ENCODE peak calls at places on chromosomes 16 and 17, in five cellular contexts. N, A, C, P and M are unnamed samples.

GRCh38 chr16:48365030-48365600 is 20.1 kb downstream of the SIAH1 start:
- DNase-seq in N (no peak), A (no peak), C (no peak), P (no peak), M (no peak)

GRCh38 chr17:8859029-8859803 is 8.3 kb downstream of the PIK3R6 start:
- DNase-seq in N (no peak), A (peak; percentile 54), C (no peak), P (no peak), M (no peak)

GRCh38 chr16:84207869-84208268 is 16.9 kb downstream of the ADAD2 start:
- DNase-seq in N (no peak), A (peak; percentile 63), C (no peak), P (no peak), M (no peak)

GRCh38 chr16:80671281-80671849 is 130.6 kb downstream of the DYNLRB2 start:
- DNase-seq in N (no peak), A (no peak), C (no peak), P (peak; percentile 46), M (no peak)

GRCh38 chr17:82949361-82949760 is 109.5 kb upstream of the ZNF750 start:
- DNase-seq in N (no peak), A (no peak), C (no peak), P (no peak), M (no peak)

GRCh38 chr17:41935641-41936040 is 5.2 kb downstream of the ODAD4 start:
- DNase-seq in N (no peak), A (no peak), C (no peak), P (no peak), M (no peak)

GRCh38 chr16:23874613-23875294 is 39.0 kb downstream of the PRKCB start:
- DNase-seq in N (no peak), A (no peak), C (no peak), P (no peak), M (no peak)

GRCh38 chr16:11059588-11059987 is 115.2 kb downstream of the CLEC16A start:
- DNase-seq in N (no peak), A (no peak), C (no peak), P (no peak), M (no peak)

GRCh38 chr17:63446218-63446980 is at the start of gene CYB561:
- DNase-seq in N (peak; percentile 85), A (no peak), C (peak; percentile 72), P (peak; percentile 95), M (no peak)

GRCh38 chr17:75878174-75878998 is at the start of gene TRIM47:
- DNase-seq in N (peak; percentile 52), A (peak; percentile 87), C (no peak), P (peak; percentile 60), M (no peak)

GRCh38 chr17:44599298-44600175 is 42.3 kb downstream of the FZD2 start:
- DNase-seq in N (peak; percentile 47), A (peak; percentile 86), C (no peak), P (no peak), M (peak; percentile 76)

GRCh38 chr17:31739300-31739699 is 119.7 kb downstream of the COPRS start:
- DNase-seq in N (no peak), A (no peak), C (no peak), P (no peak), M (peak; percentile 57)

GRCh38 chr16:17921357-17921978 is 415.1 kb downstream of the NPIPA8 start:
- DNase-seq in N (peak; percentile 13), A (peak; percentile 81), C (peak; percentile 24), P (peak; percentile 61), M (no peak)

GRCh38 chr17:49193513-49194296 is 16.7 kb downstream of the GNGT2 start:
- DNase-seq in N (peak; percentile 20), A (peak; percentile 86), C (peak; percentile 16), P (peak; percentile 54), M (peak; percentile 51)

GRCh38 chr17:57432507-57433277 is 176.4 kb downstream of the MSI2 start:
- DNase-seq in N (no peak), A (peak; percentile 72), C (no peak), P (no peak), M (no peak)

GRCh38 chr16:7405166-7405565 is 72.5 kb downstream of the RBFOX1 start:
- DNase-seq in N (no peak), A (peak; percentile 83), C (no peak), P (no peak), M (no peak)

GRCh38 chr17:32142857-32143524 is 689 bp downstream of the RHOT1 start:
- DNase-seq in N (peak; percentile 40), A (peak; percentile 96), C (no peak), P (peak; percentile 39), M (peak; percentile 36)

GRCh38 chr17:42112552-42113176 is at the start of gene DHX58:
- DNase-seq in N (peak; percentile 70), A (no peak), C (peak; percentile 79), P (peak; percentile 93), M (peak; percentile 50)

GRCh38 chr16:67672306-67672705 is 5.7 kb downstream of the C16orf86 start:
- DNase-seq in N (no peak), A (peak; percentile 58), C (no peak), P (no peak), M (no peak)

GRCh38 chr16:81652798-81653505 is 126.1 kb upstream of the PLCG2 start:
- DNase-seq in N (no peak), A (peak; percentile 57), C (no peak), P (peak; percentile 71), M (no peak)

GRCh38 chr17:66450008-66450856 is 147.8 kb downstream of the PRKCA start:
- DNase-seq in N (no peak), A (peak; percentile 76), C (no peak), P (no peak), M (no peak)

GRCh38 chr17:82443465-82444283 is 6.9 kb downstream of the CYBC1 start:
- DNase-seq in N (no peak), A (no peak), C (no peak), P (no peak), M (no peak)

GRCh38 chr17:17732892-17733670 is 51.8 kb downstream of the RAI1 start:
- DNase-seq in N (no peak), A (no peak), C (no peak), P (no peak), M (peak; percentile 50)

GRCh38 chr17:31811021-31811565 is 48.0 kb downstream of the COPRS start:
- DNase-seq in N (no peak), A (no peak), C (no peak), P (no peak), M (no peak)

GRCh38 chr17:79793924-79794304 is 3.0 kb downstream of the CBX8 start:
- DNase-seq in N (no peak), A (peak; percentile 94), C (no peak), P (no peak), M (no peak)

GRCh38 chr16:87196229-87196628 is 121.0 kb downstream of the C16orf95 start:
- DNase-seq in N (no peak), A (no peak), C (no peak), P (no peak), M (no peak)

GRCh38 chr17:74861554-74862107 is 1.9 kb upstream of the GRIN2C start:
- DNase-seq in N (no peak), A (peak; percentile 76), C (no peak), P (no peak), M (no peak)

GRCh38 chr17:15278381-15278780 is 13.3 kb upstream of the PMP22 start:
- DNase-seq in N (no peak), A (peak; percentile 58), C (no peak), P (no peak), M (no peak)

GRCh38 chr16:69123894-69124293 is 8.5 kb downstream of the CHTF8 start:
- DNase-seq in N (no peak), A (peak; percentile 73), C (peak; percentile 67), P (peak; percentile 65), M (no peak)

GRCh38 chr16:89619880-89620279 is 6.4 kb downstream of the DPEP1 start:
- DNase-seq in N (no peak), A (no peak), C (no peak), P (no peak), M (no peak)

GRCh38 chr17:13601776-13602551 is at the start of gene HS3ST3A1:
- DNase-seq in N (no peak), A (peak; percentile 97), C (no peak), P (no peak), M (no peak)

GRCh38 chr16:77212736-77213541 is 13.7 kb downstream of the SYCE1L start:
- DNase-seq in N (peak; percentile 53), A (peak; percentile 93), C (peak; percentile 56), P (peak; percentile 82), M (no peak)

GRCh38 chr17:31327534-31328526 is 6.4 kb upstream of the EVI2A start:
- DNase-seq in N (no peak), A (no peak), C (no peak), P (no peak), M (peak; percentile 85)

GRCh38 chr17:51435641-51436091 is 175.3 kb downstream of the UTP18 start:
- DNase-seq in N (peak; percentile 62), A (peak; percentile 90), C (peak; percentile 42), P (peak; percentile 25), M (no peak)

GRCh38 chr17:47889734-47890529 is 6.1 kb upstream of the SP2 start:
- DNase-seq in N (peak; percentile 86), A (peak; percentile 99), C (peak; percentile 83), P (peak; percentile 74), M (peak; percentile 32)

GRCh38 chr17:74943808-74944522 is 8.3 kb downstream of the OTOP3 start:
- DNase-seq in N (no peak), A (peak; percentile 74), C (no peak), P (no peak), M (no peak)